ENCODE peak calls at places on chromosomes 5 and 9, in four cellular contexts. One of them, this sample, is unnamed.
A peak's percentile ranks its signal among the peaks of the same experiment; 100 is the strongest.

GRCh38 chr5:170626507-170627150 is 122.8 kb downstream of the KCNIP1 start:
- DNase-seq in left ventricle myocardium inferior: no peak
- DNase-seq in SK-N-SH: no peak
- DNase-seq in K562: no peak
- DNase-seq in this sample: no peak

GRCh38 chr5:138654281-138654867 is 79.2 kb upstream of the HSPA9 start:
- DNase-seq in left ventricle myocardium inferior: no peak
- DNase-seq in SK-N-SH: no peak
- DNase-seq in K562: no peak
- DNase-seq in this sample: no peak

GRCh38 chr5:45696206-45696836 is at the start of gene HCN1:
- DNase-seq in left ventricle myocardium inferior: peak; percentile 74
- DNase-seq in SK-N-SH: peak; percentile 81
- DNase-seq in K562: no peak
- DNase-seq in this sample: peak; percentile 17

GRCh38 chr9:88429595-88430430 is 41.6 kb downstream of the SPIN1 start:
- DNase-seq in left ventricle myocardium inferior: no peak
- DNase-seq in SK-N-SH: no peak
- DNase-seq in K562: no peak
- DNase-seq in this sample: no peak

GRCh38 chr5:87944553-87945320 is 323.9 kb downstream of the TMEM161B start:
- DNase-seq in left ventricle myocardium inferior: peak; percentile 34
- DNase-seq in SK-N-SH: no peak
- DNase-seq in K562: no peak
- DNase-seq in this sample: no peak

GRCh38 chr5:123882946-123883345 is 371.0 kb downstream of the CSNK1G3 start:
- DNase-seq in left ventricle myocardium inferior: no peak
- DNase-seq in SK-N-SH: peak; percentile 25
- DNase-seq in K562: no peak
- DNase-seq in this sample: no peak

GRCh38 chr9:90014421-90014820 is 409.6 kb downstream of the GADD45G start:
- DNase-seq in left ventricle myocardium inferior: no peak
- DNase-seq in SK-N-SH: no peak
- DNase-seq in K562: no peak
- DNase-seq in this sample: no peak

GRCh38 chr9:85038061-85038460 is 368.5 kb downstream of the NTRK2 start:
- DNase-seq in left ventricle myocardium inferior: no peak
- DNase-seq in SK-N-SH: no peak
- DNase-seq in K562: no peak
- DNase-seq in this sample: no peak

GRCh38 chr5:140631831-140632365 is 1.1 kb downstream of the CD14 start:
- DNase-seq in left ventricle myocardium inferior: no peak
- DNase-seq in SK-N-SH: no peak
- DNase-seq in K562: no peak
- DNase-seq in this sample: no peak

GRCh38 chr5:150554857-150555256 is 46.9 kb downstream of the NDST1 start:
- DNase-seq in left ventricle myocardium inferior: no peak
- DNase-seq in SK-N-SH: no peak
- DNase-seq in K562: no peak
- DNase-seq in this sample: no peak

GRCh38 chr5:39713224-39713911 is 288.6 kb upstream of the DAB2 start:
- DNase-seq in left ventricle myocardium inferior: no peak
- DNase-seq in SK-N-SH: no peak
- DNase-seq in K562: no peak
- DNase-seq in this sample: no peak

GRCh38 chr9:447230-448025 is 232.8 kb downstream of the DOCK8 start:
- DNase-seq in left ventricle myocardium inferior: no peak
- DNase-seq in SK-N-SH: no peak
- DNase-seq in K562: peak; percentile 12
- DNase-seq in this sample: no peak

GRCh38 chr9:130371196-130371966 is 73.4 kb upstream of the ASS1 start:
- DNase-seq in left ventricle myocardium inferior: no peak
- DNase-seq in SK-N-SH: no peak
- DNase-seq in K562: no peak
- DNase-seq in this sample: no peak

GRCh38 chr9:89740722-89741121 is 135.9 kb downstream of the GADD45G start:
- DNase-seq in left ventricle myocardium inferior: no peak
- DNase-seq in SK-N-SH: no peak
- DNase-seq in K562: no peak
- DNase-seq in this sample: no peak

GRCh38 chr9:133419005-133419404 is 1.2 kb upstream of the REXO4 start:
- DNase-seq in left ventricle myocardium inferior: no peak
- DNase-seq in SK-N-SH: no peak
- DNase-seq in K562: no peak
- DNase-seq in this sample: no peak

GRCh38 chr9:133420392-133420827 is 1.8 kb upstream of the ADAMTS13 start:
- DNase-seq in left ventricle myocardium inferior: no peak
- DNase-seq in SK-N-SH: no peak
- DNase-seq in K562: no peak
- DNase-seq in this sample: no peak

GRCh38 chr9:133423216-133423615 is 1.0 kb downstream of the ADAMTS13 start:
- DNase-seq in left ventricle myocardium inferior: no peak
- DNase-seq in SK-N-SH: no peak
- DNase-seq in K562: no peak
- DNase-seq in this sample: no peak

GRCh38 chr9:133424187-133424586 is 2.0 kb downstream of the ADAMTS13 start:
- DNase-seq in left ventricle myocardium inferior: no peak
- DNase-seq in SK-N-SH: no peak
- DNase-seq in K562: no peak
- DNase-seq in this sample: no peak

DNA sequence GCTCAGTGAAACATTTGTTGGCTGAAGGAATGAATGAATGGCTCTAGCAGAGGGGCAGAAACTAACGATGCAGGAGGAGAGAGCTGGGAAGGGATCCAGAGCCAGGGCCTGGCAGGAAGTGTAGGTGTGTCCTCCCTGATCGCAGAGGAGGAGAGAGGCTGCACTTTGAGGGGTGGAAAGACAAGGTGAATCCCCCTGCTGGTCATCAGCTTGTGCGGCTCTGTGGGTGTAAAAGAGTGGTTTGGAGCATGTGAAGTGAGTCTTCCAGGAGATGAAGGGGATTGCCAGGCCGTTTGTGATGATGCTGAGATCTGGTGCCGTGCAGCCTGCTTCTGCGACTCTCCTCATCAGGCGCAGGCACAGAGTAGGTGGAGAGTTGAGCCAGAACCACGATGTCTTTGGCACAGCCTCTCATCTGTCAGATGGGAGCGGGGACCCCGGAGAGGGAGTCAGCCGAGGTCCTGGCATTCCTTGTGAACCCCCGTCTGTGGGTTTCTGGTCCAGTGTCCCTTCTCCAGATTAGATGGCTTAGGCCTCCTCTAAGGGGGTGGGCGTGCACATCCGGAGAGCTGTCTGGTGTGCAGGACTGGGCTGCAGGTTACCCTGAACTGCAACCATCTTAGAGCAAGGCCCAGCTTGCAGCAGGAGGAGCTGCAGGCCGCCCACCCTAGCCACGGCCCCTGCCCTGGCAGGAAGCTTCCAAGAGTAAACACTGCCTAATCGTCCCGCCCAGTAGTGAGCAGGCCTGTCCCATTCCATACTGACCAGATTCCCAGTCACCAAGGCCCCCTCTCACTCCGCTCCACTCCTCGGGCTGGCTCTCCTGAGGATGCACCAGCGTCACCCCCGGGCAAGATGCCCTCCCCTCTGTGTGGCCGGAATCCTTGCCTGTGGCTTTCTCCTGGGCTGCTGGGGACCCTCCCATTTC is at the start of gene ADAMTS13:
- DNase-seq in left ventricle myocardium inferior: no peak
- DNase-seq in SK-N-SH: no peak
- DNase-seq in K562: no peak
- DNase-seq in this sample: peak; percentile 74
- TF ChIP-seq CTCF in left ventricle myocardium inferior: no peak
- TF ChIP-seq CTCF in SK-N-SH: no peak
- TF ChIP-seq CTCF in K562: peak; percentile 27
- TF ChIP-seq CTCF in this sample: peak; percentile 59

GRCh38 chr9:123725389-123725788 is 204.5 kb downstream of the DENND1A start:
- DNase-seq in left ventricle myocardium inferior: peak; percentile 22
- DNase-seq in SK-N-SH: peak; percentile 53
- DNase-seq in K562: no peak
- DNase-seq in this sample: no peak
- TF ChIP-seq CTCF in left ventricle myocardium inferior: no peak
- TF ChIP-seq CTCF in SK-N-SH: no peak
- TF ChIP-seq CTCF in K562: no peak
- TF ChIP-seq CTCF in this sample: no peak

DNA sequence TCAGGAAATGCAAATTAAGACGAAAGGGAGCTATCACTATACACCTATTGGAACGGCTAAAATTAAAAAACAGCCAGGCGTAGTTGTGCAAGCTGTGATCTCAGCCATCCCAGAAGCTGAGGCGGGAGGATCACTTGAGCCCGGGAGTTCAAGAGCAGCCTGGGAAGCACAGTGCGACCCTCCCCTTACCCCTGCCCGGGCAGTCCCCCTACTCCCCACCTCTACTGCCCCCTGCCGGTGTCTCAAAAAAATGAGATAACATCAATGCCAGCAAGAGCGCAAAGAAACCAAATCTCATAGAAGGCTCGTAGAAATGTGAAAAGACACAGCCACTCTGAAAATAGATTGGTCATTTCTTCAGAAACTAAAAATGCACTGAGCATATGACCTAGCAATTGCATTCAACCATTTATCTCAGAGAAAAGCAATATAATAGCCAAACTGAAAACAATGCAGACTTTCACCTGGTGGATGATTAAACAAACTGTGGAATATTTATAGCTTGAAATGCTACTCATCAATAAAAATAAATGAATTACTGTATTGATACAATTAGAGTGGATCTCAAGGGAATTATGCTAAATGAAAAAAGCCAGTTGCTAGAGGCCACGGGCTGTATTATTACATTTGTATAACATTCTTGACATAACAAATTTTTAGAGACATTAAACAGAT is 20.6 kb downstream of the OR2V2 start:
- DNase-seq in left ventricle myocardium inferior: no peak
- DNase-seq in SK-N-SH: peak; percentile 74
- DNase-seq in K562: peak; percentile 70
- DNase-seq in this sample: no peak
- TF ChIP-seq CTCF in left ventricle myocardium inferior: peak; percentile 44
- TF ChIP-seq CTCF in SK-N-SH: peak; percentile 70
- TF ChIP-seq CTCF in K562: peak; percentile 73
- TF ChIP-seq CTCF in this sample: peak; percentile 50

GRCh38 chr5:74919487-74919886 is 53.3 kb upstream of the FAM169A start:
- DNase-seq in left ventricle myocardium inferior: no peak
- DNase-seq in SK-N-SH: peak; percentile 69
- DNase-seq in K562: peak; percentile 73
- DNase-seq in this sample: peak; percentile 60
- TF ChIP-seq CTCF in left ventricle myocardium inferior: peak; percentile 59
- TF ChIP-seq CTCF in SK-N-SH: peak; percentile 69
- TF ChIP-seq CTCF in K562: peak; percentile 72
- TF ChIP-seq CTCF in this sample: peak; percentile 75

GRCh38 chr9:137245450-137246421 is 4.6 kb downstream of the TUBB4B start:
- DNase-seq in left ventricle myocardium inferior: no peak
- DNase-seq in SK-N-SH: no peak
- DNase-seq in K562: no peak
- DNase-seq in this sample: no peak

GRCh38 chr9:137244486-137245449 is 3.7 kb downstream of the TUBB4B start:
- DNase-seq in left ventricle myocardium inferior: no peak
- DNase-seq in SK-N-SH: no peak
- DNase-seq in K562: no peak
- DNase-seq in this sample: no peak

GRCh38 chr9:137241490-137242328 is 622 bp downstream of the TUBB4B start:
- DNase-seq in left ventricle myocardium inferior: peak; percentile 72
- DNase-seq in SK-N-SH: peak; percentile 75
- DNase-seq in K562: peak; percentile 88
- DNase-seq in this sample: peak; percentile 54

GRCh38 chr9:137242329-137243204 is 1.5 kb downstream of the TUBB4B start:
- DNase-seq in left ventricle myocardium inferior: no peak
- DNase-seq in SK-N-SH: no peak
- DNase-seq in K562: no peak
- DNase-seq in this sample: no peak

GRCh38 chr9:137243626-137244485 is 2.8 kb downstream of the TUBB4B start:
- DNase-seq in left ventricle myocardium inferior: no peak
- DNase-seq in SK-N-SH: no peak
- DNase-seq in K562: no peak
- DNase-seq in this sample: no peak
- TF ChIP-seq CTCF in left ventricle myocardium inferior: no peak
- TF ChIP-seq CTCF in SK-N-SH: no peak
- TF ChIP-seq CTCF in K562: no peak
- TF ChIP-seq CTCF in this sample: no peak

GRCh38 chr5:2579126-2579525 is 172.4 kb downstream of the IRX2 start:
- DNase-seq in left ventricle myocardium inferior: no peak
- DNase-seq in SK-N-SH: no peak
- DNase-seq in K562: no peak
- DNase-seq in this sample: no peak
- TF ChIP-seq CTCF in left ventricle myocardium inferior: no peak
- TF ChIP-seq CTCF in SK-N-SH: no peak
- TF ChIP-seq CTCF in K562: no peak
- TF ChIP-seq CTCF in this sample: no peak

DNA sequence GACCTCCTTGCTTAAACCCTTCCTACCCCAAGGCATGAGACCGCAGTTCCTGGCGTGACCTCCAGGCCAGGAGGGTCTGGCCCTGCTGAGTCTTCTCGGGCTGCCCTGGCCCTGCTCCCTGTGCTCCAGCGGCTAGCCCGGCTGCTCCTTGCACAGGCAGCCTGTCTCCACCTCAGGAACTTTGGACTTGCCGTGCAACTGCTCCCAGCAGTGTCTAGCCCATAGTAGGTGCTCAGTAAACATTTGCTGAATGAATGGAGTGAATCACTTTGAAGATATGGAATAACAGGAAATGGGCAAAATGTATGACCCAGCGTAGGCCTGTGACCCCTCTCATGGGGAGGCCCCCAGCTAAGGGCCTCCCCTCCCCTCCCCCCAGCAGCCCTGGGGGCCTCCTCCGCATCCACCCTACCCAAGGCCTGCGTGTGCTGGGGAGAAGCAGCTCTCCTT is 127.1 kb downstream of the ZNF354C start:
- DNase-seq in left ventricle myocardium inferior: no peak
- DNase-seq in SK-N-SH: no peak
- DNase-seq in K562: no peak
- DNase-seq in this sample: peak; percentile 85
- TF ChIP-seq CTCF in left ventricle myocardium inferior: no peak
- TF ChIP-seq CTCF in SK-N-SH: no peak
- TF ChIP-seq CTCF in K562: no peak
- TF ChIP-seq CTCF in this sample: no peak

This sample was measured in HepG2.